ENCODE peak calls at places on chromosomes 16 and 17, in seven cellular contexts. P is stimulated activated CD4-positive, alpha-beta T cell treated with anti-CD3 and anti-CD28 coated beads, Interleukin-1b, Interleukin-23, amount 100 ng/mL, for 1 hour; H is effector memory CD4-positive, alpha-beta T cell; N is iris pigment epithelial cell; G is AG04450; Q is cardiac muscle cell; X is left ventricle myocardium superior. Z is an unnamed sample.

GRCh38 chr17:71964559-71964958 is 156.3 kb upstream of the SOX9 start:
- DNase-seq in P (no peak), H (no peak), N (no peak), G (no peak), Q (no peak), X (no peak), Z (no peak)

GRCh38 chr16:84851192-84852127 is 31.7 kb downstream of the CRISPLD2 start:
- DNase-seq in P (no peak), H (no peak), N (peak; percentile 97), G (peak; percentile 81), Q (peak; percentile 85), X (no peak), Z (peak; percentile 53)

GRCh38 chr17:47872019-47872650 is 21.2 kb upstream of the SP6 start:
- DNase-seq in P (no peak), H (no peak), N (no peak), G (no peak), Q (no peak), X (no peak), Z (peak; percentile 46)

GRCh38 chr16:75263963-75264445 is 12.6 kb upstream of the BCAR1 start:
- DNase-seq in P (no peak), H (no peak), N (no peak), G (no peak), Q (no peak), X (no peak), Z (no peak)

GRCh38 chr17:17117923-17118322 is 75.7 kb downstream of the MPRIP start:
- DNase-seq in P (no peak), H (no peak), N (no peak), G (no peak), Q (no peak), X (peak; percentile 8), Z (no peak)

GRCh38 chr16:83552193-83552592 is 255.6 kb upstream of the HSBP1 start:
- DNase-seq in P (no peak), H (no peak), N (peak; percentile 76), G (no peak), Q (peak; percentile 50), X (no peak), Z (no peak)

GRCh38 chr16:983044-984030 is 1.8 kb downstream of the SOX8 start:
- DNase-seq in P (no peak), H (no peak), N (no peak), G (no peak), Q (peak; percentile 10), X (no peak), Z (no peak)

GRCh38 chr17:30550512-30551273 is 73.5 kb downstream of the GOSR1 start:
- DNase-seq in P (no peak), H (no peak), N (peak; percentile 28), G (no peak), Q (peak; percentile 49), X (no peak), Z (no peak)

GRCh38 chr16:35314298-35314697 is 1854.9 kb downstream of the TP53TG3F start:
- DNase-seq in P (no peak), H (no peak), N (no peak), G (no peak), Q (no peak), X (no peak), Z (no peak)

GRCh38 chr16:30406911-30407793 is at the start of gene ZNF771:
- DNase-seq in P (peak; percentile 75), H (peak; percentile 80), N (peak; percentile 83), G (peak; percentile 45), Q (peak; percentile 92), X (peak; percentile 97), Z (peak; percentile 93)

GRCh38 chr17:47995241-47995935 is 24.5 kb downstream of the CDK5RAP3 start:
- DNase-seq in P (no peak), H (no peak), N (no peak), G (no peak), Q (no peak), X (no peak), Z (peak; percentile 33)

GRCh38 chr17:80588687-80589086 is 44.0 kb downstream of the RPTOR start:
- DNase-seq in P (no peak), H (no peak), N (peak; percentile 5), G (no peak), Q (no peak), X (no peak), Z (no peak)

GRCh38 chr17:63751806-63752205 is 10.2 kb upstream of the STRADA start:
- DNase-seq in P (no peak), H (no peak), N (no peak), G (no peak), Q (peak; percentile 24), X (no peak), Z (no peak)

GRCh38 chr16:49754495-49755290 is 101.2 kb downstream of the ZNF423 start:
- DNase-seq in P (no peak), H (no peak), N (peak; percentile 20), G (no peak), Q (peak; percentile 62), X (peak; percentile 55), Z (peak; percentile 95)

GRCh38 chr16:19522369-19523159 is 666 bp upstream of the GDE1 start:
- DNase-seq in P (no peak), H (no peak), N (no peak), G (no peak), Q (no peak), X (no peak), Z (no peak)

GRCh38 chr17:83037084-83037950 is 42.1 kb upstream of the METRNL start:
- DNase-seq in P (no peak), H (no peak), N (no peak), G (no peak), Q (no peak), X (no peak), Z (no peak)

GRCh38 chr17:951388-952132 is 28.0 kb downstream of the NXN start:
- DNase-seq in P (no peak), H (no peak), N (peak; percentile 86), G (peak; percentile 73), Q (peak; percentile 76), X (peak; percentile 27), Z (peak; percentile 96)

GRCh38 chr17:21419299-21420239 is 43.4 kb downstream of the KCNJ12 start:
- DNase-seq in P (no peak), H (no peak), N (no peak), G (no peak), Q (no peak), X (peak; percentile 31), Z (peak; percentile 21)

GRCh38 chr16:8928467-8928957 is 35.2 kb downstream of the USP7 start:
- DNase-seq in P (no peak), H (no peak), N (peak; percentile 47), G (peak; percentile 21), Q (peak; percentile 79), X (no peak), Z (no peak)

GRCh38 chr16:53457670-53458069 is 23.4 kb downstream of the RBL2 start:
- DNase-seq in P (no peak), H (peak; percentile 72), N (peak; percentile 30), G (no peak), Q (no peak), X (no peak), Z (peak; percentile 36)

GRCh38 chr16:61900482-61900881 is 135.8 kb downstream of the CDH8 start:
- DNase-seq in P (no peak), H (no peak), N (peak; percentile 31), G (no peak), Q (peak; percentile 8), X (no peak), Z (no peak)

GRCh38 chr16:84670063-84670462 is 21.8 kb downstream of the KLHL36 start:
- DNase-seq in P (no peak), H (no peak), N (no peak), G (no peak), Q (no peak), X (no peak), Z (no peak)

Z was measured in mesendoderm.